ENCODE peak calls at places on chromosomes 3 and 15, in seven cellular contexts. Z, U, F, V, K, N and S are unnamed samples.

GRCh38 chr3:26921054-26921453 is 298.5 kb downstream of the LRRC3B start:
- DNase-seq in V (no peak), F (no peak), U (no peak), Z (no peak), K (no peak), N (no peak), S (no peak)

GRCh38 chr3:64011685-64012084 is 11.6 kb downstream of the PSMD6 start:
- DNase-seq in N (no peak), V (no peak), F (peak; percentile 91), K (peak; percentile 93), Z (no peak), U (no peak), S (no peak)

GRCh38 chr15:58148633-58149032 is 10.5 kb downstream of the AQP9 start:
- DNase-seq in U (no peak), N (no peak), Z (no peak), V (no peak), K (no peak), F (no peak), S (peak; percentile 36)

GRCh38 chr15:59611277-59612260 is at the start of gene GCNT3:
- DNase-seq in F (peak; percentile 37), N (no peak), Z (no peak), K (peak; percentile 70), V (no peak), U (no peak), S (no peak)

GRCh38 chr3:194857459-194858113 is 171.9 kb downstream of the FAM43A start:
- DNase-seq in U (no peak), N (no peak), F (no peak), K (no peak), V (no peak), Z (no peak), S (no peak)

GRCh38 chr15:96535148-96535547 is 204.6 kb downstream of the NR2F2 start:
- DNase-seq in K (no peak), V (no peak), F (no peak), Z (no peak), U (no peak), N (no peak), S (no peak)

GRCh38 chr3:159829056-159829995 is 159.3 kb upstream of the IL12A start:
- DNase-seq in V (no peak), Z (no peak), N (peak; percentile 24), K (peak; percentile 88), U (no peak), F (peak; percentile 74), S (peak; percentile 20)

GRCh38 chr15:59186501-59186900 is 20.1 kb upstream of the LDHAL6B start:
- DNase-seq in F (no peak), N (no peak), K (peak; percentile 64), U (no peak), Z (no peak), V (no peak), S (no peak)

GRCh38 chr3:160001850-160002623 is 13.4 kb downstream of the IL12A start:
- DNase-seq in U (no peak), F (peak; percentile 34), V (no peak), Z (no peak), K (no peak), N (no peak), S (peak; percentile 52)

GRCh38 chr3:2204054-2204453 is 105.4 kb downstream of the CNTN4 start:
- DNase-seq in F (no peak), K (no peak), V (no peak), U (no peak), N (no peak), Z (no peak), S (no peak)

GRCh38 chr3:78737988-78738387 is 1029.8 kb downstream of the ROBO1 start:
- DNase-seq in K (no peak), V (peak; percentile 39), U (no peak), N (no peak), F (no peak), Z (no peak), S (no peak)

GRCh38 chr3:147421184-147421912 is 12.2 kb downstream of the ZIC1 start:
- DNase-seq in N (no peak), F (no peak), K (peak; percentile 64), Z (no peak), V (no peak), U (no peak), S (no peak)

GRCh38 chr15:78914027-78914764 is 30.6 kb downstream of the CTSH start:
- DNase-seq in N (no peak), K (peak; percentile 66), V (no peak), Z (no peak), F (peak; percentile 39), U (no peak), S (no peak)

GRCh38 chr3:10768995-10769394 is 47.0 kb upstream of the SLC6A11 start:
- DNase-seq in F (no peak), V (no peak), K (no peak), Z (no peak), N (no peak), U (no peak), S (no peak)

GRCh38 chr3:132071043-132071442 is 36.2 kb upstream of the CPNE4 start:
- DNase-seq in F (no peak), U (no peak), N (peak; percentile 6), Z (no peak), V (no peak), K (no peak), S (peak; percentile 75)

GRCh38 chr15:57138260-57138895 is 219.9 kb downstream of the TCF12 start:
- DNase-seq in Z (no peak), F (peak; percentile 39), U (no peak), K (peak; percentile 67), V (peak; percentile 31), N (no peak), S (peak; percentile 10)

GRCh38 chr3:183159319-183159718 is 3.2 kb downstream of the LAMP3 start:
- DNase-seq in U (no peak), F (no peak), N (no peak), V (no peak), Z (no peak), K (peak; percentile 10), S (no peak)

GRCh38 chr3:71463622-71464021 is 119.9 kb downstream of the FOXP1 start:
- DNase-seq in V (no peak), Z (no peak), F (no peak), N (no peak), U (no peak), K (no peak), S (no peak)

GRCh38 chr3:72646263-72646662 is 202.0 kb downstream of the SHQ1 start:
- DNase-seq in K (no peak), V (no peak), Z (no peak), U (no peak), N (no peak), F (no peak), S (no peak)

GRCh38 chr3:27930052-27930602 is 208.0 kb upstream of the EOMES start:
- DNase-seq in K (no peak), V (no peak), U (no peak), N (no peak), F (no peak), Z (no peak), S (no peak)

GRCh38 chr3:140629351-140630137 is 48.3 kb upstream of the TRIM42 start:
- DNase-seq in U (no peak), K (peak; percentile 83), Z (no peak), F (no peak), V (no peak), N (no peak), S (no peak)

GRCh38 chr3:160665784-160666526 is 11.0 kb upstream of the ARL14 start:
- DNase-seq in Z (no peak), F (no peak), U (no peak), N (no peak), K (peak; percentile 80), V (no peak), S (no peak)

DNA sequence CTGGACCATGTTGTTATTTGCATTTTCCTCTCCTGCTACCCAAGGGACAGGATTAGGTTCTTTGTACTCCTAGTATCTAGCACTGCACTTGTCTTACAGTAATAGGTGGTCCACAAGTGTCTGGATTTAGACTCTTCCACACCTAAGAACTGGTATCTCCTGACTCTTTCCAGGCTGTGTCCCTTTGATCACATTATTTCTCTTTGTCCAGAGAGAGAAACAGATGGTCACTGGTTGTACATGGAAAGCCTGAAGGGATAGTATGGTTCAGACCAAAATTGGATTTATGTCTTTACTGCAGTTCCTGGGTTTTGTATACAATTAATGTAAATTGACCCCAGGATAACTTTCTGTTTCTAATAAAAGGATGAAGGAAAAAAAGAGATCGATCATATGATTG is 64.0 kb downstream of the PDE8A start:
- DNase-seq in Z (no peak), U (no peak), F (no peak), K (no peak), N (no peak), V (no peak), S (no peak)
- H3K4me1 ChIP-seq in Z (no peaks in the 10 kb centered on the region), U (peaks cover 4% of the 10 kb centered on the region), F (peaks cover 9% of the 10 kb centered on the region), K (peaks cover 27% of the 10 kb centered on the region), N (peaks cover 38% of the 10 kb centered on the region), V (peaks cover 40% of the 10 kb centered on the region), S (peaks cover 21% of the 10 kb centered on the region)

GRCh38 chr3:124705552-124705951 is 24.7 kb upstream of the UMPS start:
- DNase-seq in F (no peak), N (no peak), K (no peak), V (no peak), U (no peak), Z (no peak), S (no peak)
- H3K27ac ChIP-seq in F (no peak overlapping the region), N (no peak overlapping the region), K (no peak overlapping the region), V (no peak overlapping the region), U (no peak overlapping the region), Z (no peak overlapping the region), S (no peak overlapping the region)

DNA sequence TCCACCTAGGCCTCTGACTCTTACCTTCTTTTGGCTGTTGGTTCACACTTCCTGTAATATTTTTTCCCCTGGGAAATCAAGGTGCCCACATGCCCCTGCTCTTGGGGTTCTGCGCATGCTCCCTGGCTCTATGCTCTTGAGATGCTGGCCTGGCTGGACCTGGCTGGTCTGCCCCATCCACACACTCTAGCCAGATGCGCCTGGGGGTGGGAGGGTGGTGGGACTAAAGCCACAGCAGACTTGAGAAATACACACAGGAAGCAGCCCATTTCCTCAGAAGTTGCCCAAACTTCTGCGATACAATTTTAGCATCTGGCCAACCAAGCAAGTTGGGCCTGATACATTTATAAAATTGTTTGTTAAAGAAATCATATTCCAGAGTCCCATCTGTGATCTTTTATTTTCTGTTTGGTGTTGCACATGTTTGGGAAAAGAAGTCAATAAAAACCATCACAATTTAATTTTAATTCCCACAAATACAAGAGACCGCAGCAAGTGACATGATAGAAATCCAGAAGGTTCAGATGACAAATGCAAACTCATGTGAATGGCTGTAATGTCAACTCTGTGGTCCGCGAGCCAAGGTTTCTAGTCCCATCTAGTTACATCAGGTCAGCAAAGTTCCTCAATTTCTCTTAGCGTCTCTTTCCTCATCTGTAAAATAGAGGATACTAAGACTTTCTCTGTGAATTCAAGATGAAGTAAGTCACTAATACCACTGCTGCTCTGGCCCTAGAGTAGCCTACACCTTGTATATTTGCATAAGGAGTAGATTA is 55.9 kb upstream of the MEF2A start:
- DNase-seq in N (no peak), V (no peak), K (no peak), U (no peak), Z (no peak), F (no peak), S (no peak)
- H3K4me1 ChIP-seq in N (peaks cover 66% of the 10 kb centered on the region), V (peaks cover 41% of the 10 kb centered on the region), K (peaks cover 29% of the 10 kb centered on the region), U (peaks cover 60% of the 10 kb centered on the region), Z (no peaks in the 10 kb centered on the region), F (peaks cover 10% of the 10 kb centered on the region), S (peaks cover 7% of the 10 kb centered on the region)

GRCh38 chr3:80213076-80213475 is 445.3 kb upstream of the ROBO1 start:
- DNase-seq in U (no peak), Z (no peak), K (no peak), V (no peak), F (no peak), N (no peak), S (no peak)

DNA sequence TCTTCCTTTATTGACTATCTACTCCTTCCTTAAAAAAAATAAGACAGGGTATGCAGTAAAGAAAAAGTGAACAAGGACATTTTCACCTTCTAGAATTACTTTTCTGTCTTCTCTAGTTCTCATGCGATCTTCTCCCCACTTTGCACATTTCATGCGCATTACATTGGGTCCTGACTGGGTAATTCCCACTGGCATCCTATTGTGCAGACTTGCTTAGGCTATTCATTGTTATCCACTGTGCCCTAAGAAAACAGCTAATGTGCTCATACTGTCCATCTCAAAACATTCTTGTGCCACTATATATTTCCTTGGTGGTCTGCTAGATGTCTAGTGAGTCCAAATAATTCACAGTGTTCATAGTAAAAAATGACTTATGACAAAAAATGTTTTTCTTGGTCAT is 447.4 kb upstream of the ROBO1 start:
- DNase-seq in N (no peak), Z (no peak), K (no peak), U (no peak), F (no peak), V (no peak), S (no peak)
- H3K27ac ChIP-seq in N (no peak overlapping the region), Z (no peak overlapping the region), K (no peak overlapping the region), U (no peak overlapping the region), F (no peak overlapping the region), V (no peak overlapping the region), S (no peak overlapping the region)